ENCODE peak calls at places on chromosomes 1 and 21, in four cellular contexts. S is adrenal gland, E is A549, V is sigmoid colon. B is an unnamed sample. For H3K9me3, the result is how much of the 10 kb centered on the place peaks cover.

GRCh38 chr21:45977396-45977795 is 4.2 kb upstream of the COL6A1 start:
- DNase-seq in S (no peak), E (no peak), V (peak), B (no peak)

GRCh38 chr1:1167416-1168155 is 6.1 kb upstream of the TTLL10 start:
- DNase-seq in S (no peak), E (no peak), V (no peak), B (no peak)

GRCh38 chr1:1291023-1291528 is 10.8 kb downstream of the SCNN1D start:
- DNase-seq in S (no peak), E (no peak), V (no peak), B (no peak)

GRCh38 chr1:59290173-59290954 is 6.5 kb upstream of the FGGY start:
- DNase-seq in S (no peak), E (peak), V (no peak), B (no peak)

GRCh38 chr1:164477336-164477735 is 81.6 kb upstream of the PBX1 start:
- DNase-seq in S (no peak), E (no peak), V (no peak), B (no peak)

GRCh38 chr1:8370928-8371327 is 53.0 kb downstream of the SLC45A1 start:
- DNase-seq in S (no peak), E (no peak), V (peak), B (no peak)

GRCh38 chr21:43717166-43717853 is 1.6 kb upstream of the PDXK start:
- DNase-seq in S (no peak), E (no peak), V (no peak), B (no peak)

GRCh38 chr1:64844609-64845008 is 99.7 kb downstream of the RAVER2 start:
- DNase-seq in S (no peak), E (no peak), V (no peak), B (no peak)

GRCh38 chr21:42495765-42496119 is 282 bp downstream of the RSPH1 start:
- DNase-seq in S (no peak), E (no peak), V (no peak), B (no peak)

GRCh38 chr1:198686069-198686728 is 47.4 kb downstream of the PTPRC start:
- DNase-seq in S (no peak), E (peak), V (no peak), B (no peak)

GRCh38 chr1:235697517-235697916 is 47.9 kb upstream of the GNG4 start:
- DNase-seq in S (no peak), E (no peak), V (no peak), B (no peak)

GRCh38 chr21:45363921-45364463 is 41.0 kb upstream of the COL18A1 start:
- DNase-seq in S (peak), E (peak), V (peak), B (no peak)

GRCh38 chr1:91779603-91780021 is 106.3 kb downstream of the TGFBR3 start:
- DNase-seq in S (no peak), E (no peak), V (no peak), B (no peak)

GRCh38 chr1:110628356-110629105 is 22.4 kb upstream of the KCNA2 start:
- DNase-seq in S (no peak), E (no peak), V (no peak), B (no peak)

GRCh38 chr1:173415490-173415889 is 61.6 kb upstream of the PRDX6 start:
- DNase-seq in S (no peak), E (no peak), V (no peak), B (no peak)

GRCh38 chr21:42746593-42747266 is 93.3 kb downstream of the PDE9A start:
- DNase-seq in S (no peak), E (no peak), V (peak), B (no peak)

GRCh38 chr21:33395866-33396265 is 7.3 kb upstream of the IFNGR2 start:
- DNase-seq in S (no peak), E (no peak), V (no peak), B (no peak)

GRCh38 chr1:94805912-94806311 is 14.2 kb upstream of the SLC44A3 start:
- DNase-seq in S (peak), E (peak), V (no peak), B (no peak)

GRCh38 chr1:183966487-183966886 is 71.0 kb downstream of the COLGALT2 start:
- DNase-seq in S (no peak), E (no peak), V (no peak), B (no peak)

GRCh38 chr1:189311915-189312314 is 1165.7 kb downstream of the BRINP3 start:
- DNase-seq in S (no peak), E (no peak), V (no peak), B (no peak)

GRCh38 chr1:152109998-152110294 is 5.3 kb downstream of the TCHH start:
- DNase-seq in S (no peak), E (peak), V (no peak), B (no peak)

GRCh38 chr1:152107984-152108898 is 7.0 kb downstream of the TCHH start:
- DNase-seq in S (no peak), E (peak), V (no peak), B (no peak)

GRCh38 chr1:152108899-152109222 is 6.4 kb downstream of the TCHH start:
- DNase-seq in S (no peak), E (peak), V (no peak), B (no peak)

GRCh38 chr1:152110365-152110859 is 4.8 kb downstream of the TCHH start:
- DNase-seq in S (no peak), E (peak), V (no peak), B (no peak)

GRCh38 chr1:152109231-152109997 is 5.8 kb downstream of the TCHH start:
- DNase-seq in S (no peak), E (peak), V (no peak), B (no peak)
- H3K9me3 ChIP-seq in S (under half), E (under half), V (under half), B (under half)

DNA sequence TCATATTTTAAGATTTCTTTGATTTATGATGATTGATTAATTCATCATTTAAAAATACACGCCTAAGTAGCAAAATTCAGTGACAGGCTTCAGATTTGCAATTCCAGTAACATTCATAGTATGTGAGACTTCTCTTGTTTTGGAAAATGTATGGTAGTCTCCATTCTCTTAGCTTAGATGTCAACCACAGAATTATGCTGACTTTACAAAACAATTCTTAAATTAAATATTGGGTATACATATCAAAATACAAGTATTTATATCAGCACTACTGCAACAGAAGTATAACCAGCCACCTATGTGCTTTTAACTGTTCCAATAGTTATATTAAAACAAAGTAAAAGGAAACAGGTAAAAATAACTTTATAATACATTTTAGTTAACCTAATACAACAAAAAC is 1328.6 kb upstream of the ADGRL2 start:
- DNase-seq in S (no peak), E (no peak), V (no peak), B (no peak)
- H3K9me3 ChIP-seq in S (under half), E (under half), V (under half), B (under half)

DNA sequence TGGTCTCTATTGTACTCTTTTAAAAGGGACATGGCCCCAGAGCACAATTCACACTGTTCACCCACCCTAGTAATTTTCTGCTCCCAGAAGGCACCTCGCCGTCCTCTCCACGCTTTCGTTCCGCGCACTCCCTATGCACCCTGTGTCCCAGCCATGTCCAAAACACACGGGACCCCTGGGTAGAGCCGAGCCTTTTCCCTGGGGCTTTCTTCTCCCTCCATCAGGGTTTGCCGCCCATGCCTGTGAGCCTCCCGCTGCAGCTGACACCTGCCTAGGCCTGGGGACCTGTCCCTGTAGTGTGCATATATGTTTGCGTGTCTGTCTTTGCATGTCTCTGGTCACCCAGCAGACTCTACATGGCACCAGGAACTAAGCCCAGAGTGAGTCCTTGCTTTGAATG is 302.7 kb downstream of the PCP4 start:
- DNase-seq in S (no peak), E (no peak), V (no peak), B (no peak)
- H3K9me3 ChIP-seq in S (under half), E (under half), V (under half), B (under half)

DNA sequence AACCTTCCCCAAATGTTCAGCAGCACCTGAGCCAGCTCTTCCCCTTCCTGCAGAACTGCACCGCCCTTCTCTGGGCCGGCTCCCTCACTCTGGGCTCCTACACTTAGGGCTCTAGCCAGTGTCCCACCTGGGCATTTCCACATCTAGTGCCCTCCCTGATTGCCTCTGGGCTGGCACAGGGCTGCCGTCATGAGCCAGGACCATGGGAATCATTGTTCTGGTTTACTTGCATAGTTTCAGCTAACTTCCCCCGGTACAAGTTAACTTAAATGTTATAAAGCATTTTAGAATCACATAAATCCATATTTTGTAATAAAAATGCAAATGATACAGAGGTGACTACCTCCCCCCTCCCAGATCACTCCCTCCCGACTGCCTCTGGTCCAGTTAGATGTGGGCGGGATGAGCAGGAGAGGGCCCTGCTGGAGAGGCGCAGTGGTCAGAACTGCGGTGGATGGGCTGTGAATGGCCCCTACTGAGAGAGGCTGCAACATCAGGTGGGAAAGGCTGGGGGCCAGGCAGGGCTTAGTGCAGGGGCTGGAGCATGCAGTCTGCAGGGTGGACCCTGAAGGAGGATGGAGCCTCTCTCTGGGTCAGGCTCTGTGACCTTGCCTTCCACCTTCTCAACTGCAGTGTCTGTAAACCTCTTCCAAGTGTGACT is 371.4 kb upstream of the C1orf174 start:
- DNase-seq in S (no peak), E (no peak), V (no peak), B (no peak)
- H3K9me3 ChIP-seq in S (under half), E (under half), V (under half), B (under half)

GRCh38 chr1:35279555-35279904 is 11.0 kb downstream of the ZMYM4 start:
- DNase-seq in S (no peak), E (no peak), V (no peak), B (no peak)
- H3K9me3 ChIP-seq in S (under half), E (under half), V (under half), B (under half)

GRCh38 chr1:80878343-80878742 is 922.4 kb upstream of the ADGRL2 start:
- DNase-seq in S (peak), E (no peak), V (no peak), B (no peak)

DNA sequence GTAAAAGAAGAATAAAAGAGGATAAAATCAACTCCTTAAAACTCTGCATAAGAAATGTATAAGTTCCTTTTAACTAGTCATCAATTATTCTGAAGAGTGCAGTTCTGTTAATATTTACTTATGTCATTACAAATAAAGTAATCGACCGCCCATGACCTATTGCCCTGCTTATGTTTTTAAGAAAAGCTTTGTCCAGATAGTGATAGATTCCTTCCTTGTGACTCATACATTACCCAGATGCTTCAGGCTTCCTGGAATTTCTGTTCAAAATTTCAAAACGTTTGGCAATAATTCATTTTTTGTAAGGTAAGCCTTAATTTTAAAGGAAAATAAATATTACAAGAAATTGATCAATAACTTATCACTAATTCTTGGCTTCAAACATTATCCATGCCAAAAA is 918.2 kb upstream of the ADGRL2 start:
- DNase-seq in S (peak), E (peak), V (no peak), B (no peak)
- H3K9me3 ChIP-seq in S (under half), E (under half), V (under half), B (under half)

GRCh38 chr1:15947382-15948090 is 28.4 kb downstream of the ZBTB17 start:
- DNase-seq in S (no peak), E (no peak), V (no peak), B (no peak)

GRCh38 chr1:15948091-15948591 is 27.8 kb downstream of the ZBTB17 start:
- DNase-seq in S (no peak), E (no peak), V (no peak), B (no peak)

GRCh38 chr1:15949453-15950245 is 26.3 kb downstream of the ZBTB17 start:
- DNase-seq in S (peak), E (peak), V (peak), B (peak)

GRCh38 chr1:15950302-15950701 is 25.6 kb downstream of the ZBTB17 start:
- DNase-seq in S (no peak), E (no peak), V (no peak), B (no peak)

DNA sequence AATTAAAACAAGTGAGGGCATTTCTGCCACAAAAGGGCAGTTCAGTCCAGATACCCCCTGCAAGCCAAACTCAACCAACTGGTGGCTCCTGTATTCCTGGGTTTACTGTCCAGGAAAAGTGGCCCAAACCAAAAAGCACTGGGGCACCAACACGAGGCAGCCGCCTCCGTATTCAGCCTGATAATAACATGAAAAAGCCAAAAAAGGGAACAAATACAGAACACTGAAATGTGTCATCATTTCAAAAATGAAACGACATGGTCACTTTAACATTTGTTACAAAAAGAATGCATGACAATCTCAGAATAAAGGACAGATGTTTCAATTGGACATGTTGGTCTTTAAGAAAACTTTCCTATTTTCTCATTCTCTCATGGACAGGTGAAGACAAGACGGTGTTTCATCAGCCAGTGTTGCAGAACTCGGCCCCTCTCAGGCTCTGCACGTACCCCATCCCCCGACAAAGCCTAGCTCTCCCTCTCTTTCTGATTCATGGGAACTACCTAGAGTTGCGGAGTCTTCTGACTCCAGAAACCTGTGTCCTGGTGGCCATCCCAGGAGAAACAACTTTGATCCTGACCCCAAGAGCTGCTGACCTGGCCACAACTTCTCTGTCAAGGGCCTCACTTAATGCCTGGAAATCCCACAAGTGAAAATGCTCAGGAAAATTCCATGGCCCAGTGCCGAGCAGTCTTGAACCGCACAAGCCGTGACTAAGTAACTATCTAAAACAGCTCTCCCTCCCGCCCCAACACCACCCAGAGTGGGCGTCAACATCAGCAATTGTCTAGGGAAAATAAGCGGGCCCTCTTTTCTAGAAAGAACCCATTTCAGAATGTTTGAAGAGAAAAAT is 27.1 kb downstream of the ZBTB17 start:
- DNase-seq in S (peak), E (no peak), V (peak), B (no peak)
- H3K9me3 ChIP-seq in S (under half), E (under half), V (under half), B (under half)

DNA sequence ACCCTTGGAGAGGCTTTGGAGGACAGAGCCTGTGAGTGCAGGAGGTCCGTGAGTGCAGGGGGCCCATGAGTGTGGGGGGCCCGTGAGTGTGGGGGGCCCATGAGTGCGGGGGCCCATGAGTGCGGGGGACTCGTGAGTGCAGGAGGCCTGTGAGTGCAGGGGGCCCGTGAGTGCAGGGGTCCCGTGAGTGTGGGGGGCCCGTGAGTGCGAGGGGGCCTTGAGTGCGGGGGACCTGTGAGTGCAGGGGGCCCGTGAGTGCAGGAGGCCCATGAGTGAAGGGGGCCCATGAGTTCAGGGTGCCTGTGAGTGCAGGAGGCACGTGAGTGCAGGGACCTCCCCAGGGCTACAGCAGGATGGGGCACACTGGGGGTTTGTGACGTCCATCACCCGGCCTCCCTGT is 108.3 kb upstream of the TTC34 start:
- DNase-seq in S (no peak), E (no peak), V (no peak), B (no peak)
- H3K9me3 ChIP-seq in S (under half), E (under half), V (under half), B (under half)